ENCODE peak calls at places on chromosome 18, in seven cellular contexts. P is HCT116, W is GM12878, Q is HepG2, T is SK-N-SH, Z is K562, B is H1. N is an unnamed sample.

GRCh38 chr18:63074987-63075404 is 244.6 kb downstream of the BCL2 start:
- DNase-seq in W (no peak), B (peak), Q (peak), T (peak), P (peak), Z (peak), N (peak)

GRCh38 chr18:6261938-6262337 is 152.8 kb downstream of the L3MBTL4 start:
- DNase-seq in B (no peak), P (no peak), Z (no peak), T (no peak), W (no peak), Q (no peak), N (no peak)

GRCh38 chr18:12013186-12013916 is 32.0 kb downstream of the IMPA2 start:
- DNase-seq in B (no peak), W (no peak), Q (no peak), P (no peak), Z (no peak), T (no peak), N (no peak)

GRCh38 chr18:2932247-2933181 is 80.4 kb downstream of the LPIN2 start:
- DNase-seq in Q (peak), B (peak), T (peak), Z (peak), P (peak), W (peak), N (no peak)

GRCh38 chr18:12455511-12455910 is 47.8 kb downstream of the PRELID3A start:
- DNase-seq in Z (no peak), Q (no peak), P (no peak), T (no peak), B (no peak), W (no peak), N (no peak)

GRCh38 chr18:11654736-11655604 is 34.1 kb upstream of the GNAL start:
- DNase-seq in B (peak), W (no peak), P (peak), Q (no peak), T (peak), Z (peak), N (peak)

GRCh38 chr18:66141716-66142115 is 390.9 kb downstream of the CDH7 start:
- DNase-seq in Q (no peak), Z (no peak), W (no peak), T (no peak), B (no peak), P (no peak), N (no peak)

GRCh38 chr18:57864615-57865121 is 61.6 kb upstream of the ATP8B1 start:
- DNase-seq in P (no peak), B (no peak), W (no peak), Q (no peak), Z (no peak), T (no peak), N (no peak)

GRCh38 chr18:23302852-23303527 is 150.1 kb upstream of the RIOK3 start:
- DNase-seq in Q (no peak), B (no peak), T (no peak), Z (no peak), W (no peak), P (no peak), N (no peak)

GRCh38 chr18:13726972-13727331 is 479 bp downstream of the RNMT start:
- DNase-seq in P (no peak), Q (peak), T (no peak), W (no peak), B (peak), Z (no peak), N (peak)

GRCh38 chr18:11553098-11553940 is 56.1 kb upstream of the SLC35G4 start:
- DNase-seq in P (peak), W (no peak), Z (peak), Q (peak), B (peak), T (peak), N (peak)

GRCh38 chr18:53745228-53745967 is 479.1 kb downstream of the MBD2 start:
- DNase-seq in W (no peak), T (no peak), P (no peak), Q (no peak), Z (no peak), B (no peak), N (no peak)

GRCh38 chr18:7817596-7817995 is 250.5 kb downstream of the PTPRM start:
- DNase-seq in T (no peak), P (no peak), Q (no peak), Z (no peak), W (no peak), B (no peak), N (no peak)

GRCh38 chr18:3857544-3857943 is 407.6 kb downstream of the TGIF1 start:
- DNase-seq in T (no peak), W (no peak), Q (no peak), Z (no peak), P (no peak), B (no peak), N (no peak)

GRCh38 chr18:6107794-6108193 is 212.5 kb upstream of the TMEM200C start:
- DNase-seq in Z (no peak), P (no peak), W (no peak), T (no peak), Q (no peak), B (no peak), N (peak)

GRCh38 chr18:623760-624620 is 27.2 kb downstream of the CLUL1 start:
- DNase-seq in W (no peak), B (peak), P (peak), T (peak), Z (peak), Q (peak), N (peak)

GRCh38 chr18:23540867-23541266 is 37.6 kb downstream of the RMC1 start:
- DNase-seq in B (no peak), Z (no peak), T (no peak), Q (no peak), P (no peak), W (peak), N (no peak)

GRCh38 chr18:62611395-62612241 is 88.8 kb downstream of the ZCCHC2 start:
- DNase-seq in W (no peak), Z (peak), P (no peak), B (peak), T (no peak), Q (no peak), N (no peak)

GRCh38 chr18:49967171-49967570 is 153.8 kb upstream of the ACAA2 start:
- DNase-seq in B (no peak), Q (peak), W (peak), P (peak), Z (no peak), T (no peak), N (no peak)

GRCh38 chr18:5894613-5895299 is 566 bp downstream of the TMEM200C start:
- DNase-seq in P (no peak), B (peak), T (peak), Q (no peak), Z (no peak), W (no peak), N (no peak)

GRCh38 chr18:40917096-40917495 is 1037.9 kb upstream of the PIK3C3 start:
- DNase-seq in Z (no peak), W (no peak), P (no peak), T (no peak), B (no peak), Q (no peak), N (no peak)

GRCh38 chr18:73645175-73645715 is 502.4 kb downstream of the FBXO15 start:
- DNase-seq in T (no peak), P (no peak), Q (no peak), B (no peak), Z (no peak), W (no peak), N (no peak)

GRCh38 chr18:49857708-49858107 is 44.4 kb upstream of the ACAA2 start:
- DNase-seq in Q (no peak), W (no peak), B (no peak), P (no peak), Z (no peak), T (no peak), N (no peak)

GRCh38 chr18:23992119-23992940 is 22.2 kb upstream of the TTC39C start:
- DNase-seq in W (no peak), P (no peak), Z (no peak), Q (no peak), T (peak), B (no peak), N (peak)

GRCh38 chr18:61459896-61460295 is 126.7 kb downstream of the CDH20 start:
- DNase-seq in Z (no peak), P (no peak), W (no peak), B (no peak), T (no peak), Q (no peak), N (no peak)

GRCh38 chr18:8661754-8662573 is 43.4 kb upstream of the MTCL1 start:
- DNase-seq in T (peak), B (peak), Z (no peak), Q (no peak), P (no peak), W (no peak), N (peak)

GRCh38 chr18:33282709-33283333 is 157.7 kb downstream of the CCDC178 start:
- DNase-seq in Z (no peak), Q (no peak), B (no peak), W (no peak), P (no peak), T (no peak), N (no peak)

GRCh38 chr18:49628119-49628518 is 66.3 kb downstream of the LIPG start:
- DNase-seq in Z (no peak), P (no peak), W (no peak), Q (no peak), B (no peak), T (no peak), N (no peak)

GRCh38 chr18:9428862-9429661 is 46.3 kb upstream of the RALBP1 start:
- DNase-seq in Q (no peak), P (no peak), B (no peak), T (no peak), Z (no peak), W (no peak), N (no peak)

GRCh38 chr18:77115461-77115907 is 17.1 kb downstream of the MBP start:
- DNase-seq in P (no peak), W (no peak), B (no peak), T (no peak), Q (no peak), Z (no peak), N (no peak)

GRCh38 chr18:76494541-76495403 is at the start of gene ZNF516:
- DNase-seq in B (no peak), T (peak), Z (no peak), Q (peak), W (no peak), P (no peak), N (no peak)

GRCh38 chr18:59446012-59446411 is 86.9 kb upstream of the LMAN1 start:
- DNase-seq in W (no peak), Z (no peak), Q (no peak), T (no peak), P (no peak), B (no peak), N (peak)

GRCh38 chr18:56257215-56257614 is 381.2 kb downstream of the TXNL1 start:
- DNase-seq in Q (no peak), W (peak), Z (no peak), B (no peak), P (no peak), T (no peak), N (no peak)

GRCh38 chr18:77088977-77089795 is 43.4 kb downstream of the MBP start:
- DNase-seq in W (no peak), P (peak), Z (no peak), B (no peak), Q (no peak), T (no peak), N (peak)

GRCh38 chr18:40939636-40940035 is 1015.4 kb upstream of the PIK3C3 start:
- DNase-seq in T (no peak), B (no peak), P (no peak), Q (no peak), Z (no peak), W (no peak), N (no peak)

GRCh38 chr18:57353137-57353939 is 981 bp downstream of the ST8SIA3 start:
- DNase-seq in W (no peak), P (no peak), B (no peak), Z (no peak), T (peak), Q (no peak), N (no peak)

GRCh38 chr18:58221060-58221725 is 177.2 kb downstream of the NEDD4L start:
- DNase-seq in T (no peak), Z (peak), P (peak), W (no peak), Q (peak), B (peak), N (no peak)

GRCh38 chr18:36772339-36772738 is 56.5 kb downstream of the TPGS2 start:
- DNase-seq in Z (no peak), W (no peak), B (no peak), T (no peak), P (no peak), Q (no peak), N (no peak)

GRCh38 chr18:55458456-55459238 is 129.3 kb downstream of the TCF4 start:
- DNase-seq in Z (peak), W (no peak), T (no peak), Q (no peak), B (no peak), P (no peak), N (no peak)

DNA sequence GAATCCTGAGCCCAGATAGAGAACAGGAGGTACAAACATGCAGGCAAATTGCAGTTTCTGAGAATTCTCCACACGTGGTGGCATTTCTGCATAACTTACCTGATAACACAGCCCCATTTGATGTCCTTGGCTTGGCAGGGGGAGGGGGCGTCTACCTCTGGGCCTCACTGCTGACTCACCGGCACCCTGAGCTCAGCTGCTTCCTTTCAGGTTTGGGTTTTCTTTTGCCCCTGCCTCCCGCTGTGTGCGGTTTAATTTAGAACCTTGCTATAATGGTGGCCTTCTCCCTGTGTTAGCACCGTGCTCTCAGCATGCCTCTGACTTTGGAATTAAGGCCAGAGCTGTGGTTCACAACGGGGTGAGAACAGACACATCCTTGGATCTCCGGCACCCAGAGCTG is 4.4 kb downstream of the CTIF start:
- DNase-seq in B (peak), Q (peak), T (no peak), P (no peak), Z (peak), W (no peak), N (no peak)
- TF ChIP-seq JUND in B (peak), Q (no peak), T (no peak), P (no peak), Z (peak), W (no peak), N (no peak)

DNA sequence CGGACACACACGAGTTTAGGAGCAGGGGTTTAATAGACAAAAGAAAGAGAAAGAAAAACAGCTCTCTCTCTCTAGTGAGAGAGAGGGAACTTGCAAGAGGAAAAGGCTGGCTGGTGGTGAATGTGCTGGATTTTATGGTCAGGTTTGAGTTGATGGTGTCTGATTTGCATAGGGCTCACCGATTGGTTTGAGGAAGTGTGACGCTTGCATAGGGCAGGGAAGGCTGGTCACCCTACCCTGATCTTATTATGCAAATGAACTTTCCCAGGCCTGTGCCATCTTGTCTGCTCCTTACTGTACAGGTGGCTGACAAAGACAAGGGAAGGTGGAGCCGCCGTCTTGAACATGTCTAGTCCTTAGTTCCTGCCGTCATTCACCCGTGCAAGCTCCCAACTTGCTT is 408.9 kb downstream of the RIT2 start:
- DNase-seq in Z (no peak), T (no peak), Q (no peak), P (no peak), B (no peak), W (no peak), N (no peak)
- TF ChIP-seq JUND in Z (no peak), T (no peak), Q (no peak), P (no peak), B (no peak), W (no peak), N (no peak)

GRCh38 chr18:75249192-75249551 is 38.6 kb downstream of the TSHZ1 start:
- DNase-seq in Q (no peak), T (no peak), B (no peak), P (no peak), W (no peak), Z (no peak), N (no peak)

GRCh38 chr18:75250471-75250821 is 39.8 kb downstream of the TSHZ1 start:
- DNase-seq in P (no peak), W (no peak), T (no peak), Z (no peak), B (no peak), Q (no peak), N (no peak)

GRCh38 chr18:75248426-75249191 is 38.0 kb downstream of the TSHZ1 start:
- DNase-seq in W (no peak), Z (no peak), Q (no peak), T (no peak), P (no peak), B (no peak), N (no peak)

GRCh38 chr18:75251466-75251865 is 40.9 kb downstream of the TSHZ1 start:
- DNase-seq in Z (no peak), P (no peak), T (no peak), Q (no peak), W (no peak), B (no peak), N (no peak)

GRCh38 chr18:75249672-75250470 is 39.3 kb downstream of the TSHZ1 start:
- DNase-seq in B (no peak), P (no peak), T (no peak), Z (peak), Q (no peak), W (no peak), N (no peak)
- TF ChIP-seq JUND in B (no peak), P (no peak), T (no peak), Z (no peak), Q (no peak), W (no peak), N (no peak)

GRCh38 chr18:31719363-31720006 is 35.1 kb upstream of the B4GALT6 start:
- DNase-seq in T (no peak), W (no peak), Z (no peak), P (no peak), Q (no peak), B (no peak), N (no peak)
- TF ChIP-seq JUND in T (no peak), W (no peak), Z (no peak), P (no peak), Q (no peak), B (no peak), N (no peak)

GRCh38 chr18:35303610-35304009 is 13.6 kb upstream of the ZSCAN30 start:
- DNase-seq in P (no peak), Z (no peak), Q (no peak), T (no peak), W (no peak), B (no peak), N (no peak)
- TF ChIP-seq JUND in P (no peak), Z (no peak), Q (no peak), T (no peak), W (no peak), B (no peak), N (no peak)

GRCh38 chr18:26863122-26863879 is 2.2 kb downstream of the AQP4 start:
- DNase-seq in B (peak), Q (no peak), W (no peak), Z (no peak), P (no peak), T (peak), N (peak)
- TF ChIP-seq JUND in B (no peak), Q (no peak), W (no peak), Z (no peak), P (no peak), T (no peak), N (no peak)

DNA sequence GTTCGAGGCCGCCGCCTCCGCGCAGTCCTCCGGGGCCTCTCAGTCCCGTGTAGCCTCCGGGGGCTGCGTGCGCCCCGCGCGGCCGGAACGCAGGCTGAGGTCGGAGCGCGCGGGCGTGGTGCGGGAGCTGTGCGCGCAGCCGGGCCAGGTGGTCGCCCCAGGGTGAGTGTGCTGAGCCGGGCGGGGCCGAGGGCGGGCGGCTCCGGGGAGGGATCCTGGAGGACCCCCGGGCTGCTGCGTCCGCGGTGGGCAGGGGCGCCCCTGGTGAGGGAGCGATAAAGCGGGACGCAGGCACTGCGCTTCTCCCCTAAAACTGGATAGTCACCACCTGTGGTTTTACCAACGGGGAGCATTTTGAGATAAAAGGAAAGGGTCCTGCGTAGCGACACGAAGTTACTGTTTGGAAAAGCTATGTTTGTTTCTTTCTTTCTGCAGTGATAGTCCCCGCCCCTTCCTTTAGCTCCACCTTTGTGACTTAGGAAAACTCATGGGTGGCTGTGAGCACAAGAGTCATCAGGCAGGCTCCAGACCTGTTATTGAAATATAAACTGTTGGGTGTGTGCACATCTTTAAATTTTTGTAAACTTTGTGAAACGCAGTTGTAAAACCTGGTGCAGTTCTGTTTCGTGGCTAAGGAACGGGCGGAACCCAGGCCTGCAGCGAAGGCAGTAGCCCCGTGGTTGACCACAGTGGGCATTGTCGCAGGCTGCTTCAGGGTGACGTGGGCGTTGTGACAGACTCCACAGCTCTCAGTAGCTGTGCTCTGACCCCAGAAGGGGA is 687 bp downstream of the CTDP1 start:
- DNase-seq in W (no peak), Z (peak), P (no peak), T (peak), Q (peak), B (peak), N (peak)
- TF ChIP-seq JUND in W (no peak), Z (no peak), P (no peak), T (no peak), Q (no peak), B (no peak), N (no peak)

DNA sequence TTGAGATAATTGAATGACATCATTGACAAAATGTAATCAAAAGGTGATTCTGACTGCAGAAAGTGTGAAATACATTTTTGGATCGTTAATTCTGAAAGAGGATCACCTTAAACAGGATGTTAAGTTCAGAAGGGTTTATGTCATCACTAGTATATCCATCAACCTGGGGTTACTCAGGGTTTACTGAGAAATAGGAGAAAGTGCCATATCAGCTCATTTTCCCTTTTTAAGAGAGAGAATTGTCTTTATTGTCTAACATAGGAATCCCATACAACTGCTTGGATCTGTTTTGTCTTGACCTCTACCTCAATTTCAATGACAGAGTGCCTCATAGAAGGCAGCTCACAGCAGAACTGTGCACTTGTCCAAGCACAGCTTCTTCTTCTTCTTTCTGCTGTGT is 466.2 kb upstream of the LINC00305 start:
- DNase-seq in P (no peak), T (no peak), W (no peak), Q (no peak), B (no peak), Z (no peak), N (no peak)
- TF ChIP-seq JUND in P (no peak), T (no peak), W (no peak), Q (no peak), B (no peak), Z (no peak), N (no peak)